ENCODE peak calls at places on chromosome X, in seven cellular contexts. One of them, this sample, is unnamed.
A peak's percentile ranks its signal among the peaks of the same experiment; 100 is the strongest.

GRCh38 chrX:103404225-103405008 is 28.1 kb downstream of the BEX3 start:
- DNase-seq in SK-N-SH: peak; percentile 62
- DNase-seq in H1: peak; percentile 29
- DNase-seq in HCT116: peak; percentile 59
- DNase-seq in GM12878: peak; percentile 33
- DNase-seq in K562: peak; percentile 61
- DNase-seq in HepG2: peak; percentile 60
- DNase-seq in this sample: peak; percentile 24

GRCh38 chrX:110665636-110666035 is 130.0 kb downstream of the CHRDL1 start:
- DNase-seq in GM12878: no peak
- DNase-seq in HepG2: peak; percentile 7
- DNase-seq in H1: no peak
- DNase-seq in HCT116: no peak
- DNase-seq in SK-N-SH: peak; percentile 20
- DNase-seq in K562: peak; percentile 26
- DNase-seq in this sample: peak; percentile 36

GRCh38 chrX:151633157-151633556 is 62.1 kb upstream of the PRRG3 start:
- DNase-seq in K562: peak; percentile 73
- DNase-seq in H1: no peak
- DNase-seq in HepG2: peak; percentile 6
- DNase-seq in HCT116: no peak
- DNase-seq in GM12878: no peak
- DNase-seq in SK-N-SH: no peak
- DNase-seq in this sample: no peak

GRCh38 chrX:13357925-13358324 is 38.1 kb upstream of the ATXN3L start:
- DNase-seq in HCT116: no peak
- DNase-seq in K562: no peak
- DNase-seq in SK-N-SH: no peak
- DNase-seq in GM12878: no peak
- DNase-seq in H1: no peak
- DNase-seq in HepG2: no peak
- DNase-seq in this sample: no peak

GRCh38 chrX:36577006-36577405 is 431.2 kb upstream of the FAM47C start:
- DNase-seq in K562: no peak
- DNase-seq in HepG2: no peak
- DNase-seq in HCT116: no peak
- DNase-seq in GM12878: no peak
- DNase-seq in H1: no peak
- DNase-seq in SK-N-SH: no peak
- DNase-seq in this sample: no peak

GRCh38 chrX:7606253-7606652 is 236.7 kb upstream of the VCX start:
- DNase-seq in HCT116: no peak
- DNase-seq in HepG2: no peak
- DNase-seq in GM12878: no peak
- DNase-seq in SK-N-SH: no peak
- DNase-seq in K562: no peak
- DNase-seq in H1: no peak
- DNase-seq in this sample: no peak

GRCh38 chrX:1093112-1093511 is 119.3 kb downstream of the CRLF2 start:
- DNase-seq in SK-N-SH: no peak
- DNase-seq in HCT116: no peak
- DNase-seq in K562: no peak
- DNase-seq in GM12878: no peak
- DNase-seq in HepG2: no peak
- DNase-seq in H1: no peak
- DNase-seq in this sample: no peak

GRCh38 chrX:14409341-14409740 is 120.0 kb upstream of the GLRA2 start:
- DNase-seq in SK-N-SH: no peak
- DNase-seq in HepG2: peak; percentile 40
- DNase-seq in K562: no peak
- DNase-seq in GM12878: no peak
- DNase-seq in H1: no peak
- DNase-seq in HCT116: no peak
- DNase-seq in this sample: no peak

GRCh38 chrX:57265126-57265525 is 21.4 kb upstream of the FAAH2 start:
- DNase-seq in SK-N-SH: no peak
- DNase-seq in HepG2: no peak
- DNase-seq in HCT116: no peak
- DNase-seq in H1: no peak
- DNase-seq in GM12878: no peak
- DNase-seq in K562: no peak
- DNase-seq in this sample: no peak

GRCh38 chrX:11724122-11725017 is 33.7 kb upstream of the MSL3 start:
- DNase-seq in SK-N-SH: peak; percentile 42
- DNase-seq in HCT116: peak; percentile 7
- DNase-seq in K562: peak; percentile 29
- DNase-seq in HepG2: peak; percentile 0
- DNase-seq in GM12878: no peak
- DNase-seq in H1: no peak
- DNase-seq in this sample: peak; percentile 8

GRCh38 chrX:106619797-106620196 is 8.0 kb downstream of the RADX start:
- DNase-seq in HCT116: no peak
- DNase-seq in HepG2: no peak
- DNase-seq in GM12878: no peak
- DNase-seq in K562: no peak
- DNase-seq in SK-N-SH: no peak
- DNase-seq in H1: no peak
- DNase-seq in this sample: no peak

GRCh38 chrX:104307341-104307740 is 52.6 kb upstream of the ESX1 start:
- DNase-seq in SK-N-SH: no peak
- DNase-seq in GM12878: no peak
- DNase-seq in K562: no peak
- DNase-seq in HCT116: no peak
- DNase-seq in HepG2: no peak
- DNase-seq in H1: no peak
- DNase-seq in this sample: no peak

GRCh38 chrX:75337525-75337924 is 63.6 kb downstream of the UPRT start:
- DNase-seq in GM12878: no peak
- DNase-seq in HCT116: no peak
- DNase-seq in HepG2: no peak
- DNase-seq in SK-N-SH: no peak
- DNase-seq in H1: no peak
- DNase-seq in K562: no peak
- DNase-seq in this sample: no peak

GRCh38 chrX:153924149-153924861 is 1.8 kb downstream of the ARHGAP4 start:
- DNase-seq in HepG2: peak; percentile 58
- DNase-seq in SK-N-SH: no peak
- DNase-seq in H1: no peak
- DNase-seq in GM12878: no peak
- DNase-seq in HCT116: no peak
- DNase-seq in K562: peak; percentile 41
- DNase-seq in this sample: peak; percentile 60

GRCh38 chrX:132652871-132653270 is 164.0 kb upstream of the MBNL3 start:
- DNase-seq in HCT116: no peak
- DNase-seq in HepG2: no peak
- DNase-seq in K562: no peak
- DNase-seq in SK-N-SH: no peak
- DNase-seq in H1: no peak
- DNase-seq in GM12878: no peak
- DNase-seq in this sample: no peak

GRCh38 chrX:152641996-152642395 is 4.3 kb downstream of the GABRQ start:
- DNase-seq in HCT116: no peak
- DNase-seq in SK-N-SH: peak; percentile 46
- DNase-seq in HepG2: no peak
- DNase-seq in K562: peak; percentile 34
- DNase-seq in H1: no peak
- DNase-seq in GM12878: no peak
- DNase-seq in this sample: peak; percentile 38

GRCh38 chrX:119916310-119916709 is 20.6 kb downstream of the AKAP14 start:
- DNase-seq in SK-N-SH: no peak
- DNase-seq in GM12878: no peak
- DNase-seq in HCT116: no peak
- DNase-seq in HepG2: no peak
- DNase-seq in H1: no peak
- DNase-seq in K562: no peak
- DNase-seq in this sample: no peak

GRCh38 chrX:10156199-10157031 is at the start of gene CLCN4:
- DNase-seq in HCT116: peak; percentile 10
- DNase-seq in SK-N-SH: peak; percentile 41
- DNase-seq in K562: no peak
- DNase-seq in GM12878: no peak
- DNase-seq in H1: no peak
- DNase-seq in HepG2: peak; percentile 67
- DNase-seq in this sample: peak; percentile 56

GRCh38 chrX:2824886-2825285 is 3.8 kb upstream of the GYG2 start:
- DNase-seq in GM12878: no peak
- DNase-seq in HepG2: no peak
- DNase-seq in SK-N-SH: no peak
- DNase-seq in H1: no peak
- DNase-seq in HCT116: no peak
- DNase-seq in K562: no peak
- DNase-seq in this sample: no peak

GRCh38 chrX:42770566-42770965 is 7.4 kb downstream of the PPP1R2C start:
- DNase-seq in HCT116: no peak
- DNase-seq in GM12878: no peak
- DNase-seq in K562: no peak
- DNase-seq in H1: no peak
- DNase-seq in HepG2: no peak
- DNase-seq in SK-N-SH: no peak
- DNase-seq in this sample: no peak

DNA sequence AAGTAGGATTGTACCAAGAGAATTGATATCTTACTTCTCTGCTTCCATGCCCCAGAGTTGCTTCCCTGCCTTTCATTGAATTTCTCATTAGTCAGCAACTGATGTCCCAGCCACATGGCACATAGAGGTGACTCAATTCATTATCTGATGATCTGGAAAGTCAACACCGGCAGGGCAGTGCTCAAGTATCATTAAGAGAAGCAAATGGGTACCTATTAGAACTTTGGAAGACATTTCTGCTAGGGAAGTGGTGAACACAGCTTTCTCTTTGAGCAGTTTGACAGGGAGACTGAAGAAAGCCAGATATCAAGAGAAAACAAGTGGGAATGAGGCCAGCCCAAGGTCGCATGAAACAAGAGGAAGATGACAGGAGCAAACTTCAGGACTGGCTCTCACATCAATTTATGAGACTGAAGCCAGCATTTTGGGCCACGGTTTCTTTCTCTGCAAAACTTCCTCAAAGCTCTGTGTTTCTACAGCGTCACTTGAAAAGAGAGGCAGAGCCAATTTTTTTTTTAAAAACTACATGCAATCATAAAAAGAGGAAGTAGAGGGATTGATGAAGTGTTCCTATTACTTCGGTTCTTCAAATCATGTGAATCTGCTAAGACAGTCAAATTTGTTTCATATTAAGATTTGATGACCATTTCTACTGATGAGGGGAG is 108.3 kb upstream of the RPS6KA3 start:
- DNase-seq in K562: peak; percentile 6
- DNase-seq in HCT116: no peak
- DNase-seq in SK-N-SH: no peak
- DNase-seq in HepG2: peak; percentile 59
- DNase-seq in H1: no peak
- DNase-seq in GM12878: no peak
- DNase-seq in this sample: no peak
- TF ChIP-seq JUND in K562: peak; percentile 47
- TF ChIP-seq JUND in HCT116: no peak
- TF ChIP-seq JUND in SK-N-SH: peak; percentile 41
- TF ChIP-seq JUND in HepG2: no peak
- TF ChIP-seq JUND in H1: no peak
- TF ChIP-seq JUND in GM12878: no peak
- TF ChIP-seq JUND in this sample: no peak

DNA sequence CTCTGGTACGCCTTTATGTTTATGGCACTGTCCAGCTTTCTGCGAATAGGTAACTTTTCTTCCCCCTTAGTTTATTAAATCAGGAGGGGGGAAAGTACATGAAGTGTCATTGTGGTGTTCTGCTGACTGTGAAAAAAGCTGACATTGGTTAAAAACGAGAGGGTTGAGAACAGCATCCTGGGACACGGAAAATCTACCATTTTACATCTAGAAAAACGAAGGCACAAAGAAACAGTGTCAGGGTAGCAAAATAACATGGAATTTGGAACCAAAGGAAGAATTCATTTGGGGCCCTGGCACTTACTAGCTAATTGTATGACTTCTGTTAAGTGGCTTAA is 1.2 kb upstream of the AMOT start:
- DNase-seq in GM12878: no peak
- DNase-seq in SK-N-SH: no peak
- DNase-seq in HCT116: no peak
- DNase-seq in H1: no peak
- DNase-seq in HepG2: no peak
- DNase-seq in K562: no peak
- DNase-seq in this sample: no peak
- TF ChIP-seq JUND in GM12878: no peak
- TF ChIP-seq JUND in SK-N-SH: no peak
- TF ChIP-seq JUND in HCT116: no peak
- TF ChIP-seq JUND in H1: no peak
- TF ChIP-seq JUND in HepG2: no peak
- TF ChIP-seq JUND in K562: no peak
- TF ChIP-seq JUND in this sample: no peak

GRCh38 chrX:50450324-50450723 is 20.3 kb downstream of the DGKK start:
- DNase-seq in HepG2: peak; percentile 46
- DNase-seq in SK-N-SH: no peak
- DNase-seq in H1: no peak
- DNase-seq in GM12878: no peak
- DNase-seq in HCT116: no peak
- DNase-seq in K562: no peak
- DNase-seq in this sample: no peak

GRCh38 chrX:50452782-50453181 is 17.8 kb downstream of the DGKK start:
- DNase-seq in HepG2: no peak
- DNase-seq in K562: no peak
- DNase-seq in GM12878: no peak
- DNase-seq in HCT116: no peak
- DNase-seq in SK-N-SH: no peak
- DNase-seq in H1: no peak
- DNase-seq in this sample: no peak

GRCh38 chrX:50442426-50443116 is 28.1 kb downstream of the DGKK start:
- DNase-seq in SK-N-SH: no peak
- DNase-seq in HCT116: no peak
- DNase-seq in H1: no peak
- DNase-seq in K562: no peak
- DNase-seq in HepG2: no peak
- DNase-seq in GM12878: no peak
- DNase-seq in this sample: no peak

GRCh38 chrX:50447535-50447934 is 23.1 kb downstream of the DGKK start:
- DNase-seq in HepG2: peak; percentile 47
- DNase-seq in SK-N-SH: no peak
- DNase-seq in K562: no peak
- DNase-seq in GM12878: no peak
- DNase-seq in H1: no peak
- DNase-seq in HCT116: no peak
- DNase-seq in this sample: no peak

GRCh38 chrX:50448565-50448964 is 22.1 kb downstream of the DGKK start:
- DNase-seq in H1: no peak
- DNase-seq in K562: peak; percentile 20
- DNase-seq in GM12878: no peak
- DNase-seq in HepG2: peak; percentile 62
- DNase-seq in HCT116: peak; percentile 69
- DNase-seq in SK-N-SH: no peak
- DNase-seq in this sample: no peak
- TF ChIP-seq JUND in H1: no peak
- TF ChIP-seq JUND in K562: peak; percentile 79
- TF ChIP-seq JUND in GM12878: no peak
- TF ChIP-seq JUND in HepG2: no peak
- TF ChIP-seq JUND in HCT116: peak; percentile 62
- TF ChIP-seq JUND in SK-N-SH: no peak
- TF ChIP-seq JUND in this sample: no peak

GRCh38 chrX:50458483-50458882 is 12.1 kb downstream of the DGKK start:
- DNase-seq in HepG2: no peak
- DNase-seq in HCT116: no peak
- DNase-seq in H1: no peak
- DNase-seq in GM12878: no peak
- DNase-seq in SK-N-SH: no peak
- DNase-seq in K562: no peak
- DNase-seq in this sample: no peak

GRCh38 chrX:50459615-50460014 is 11.0 kb downstream of the DGKK start:
- DNase-seq in H1: no peak
- DNase-seq in HCT116: no peak
- DNase-seq in SK-N-SH: no peak
- DNase-seq in HepG2: no peak
- DNase-seq in GM12878: no peak
- DNase-seq in K562: no peak
- DNase-seq in this sample: no peak

GRCh38 chrX:50456712-50457484 is 13.7 kb downstream of the DGKK start:
- DNase-seq in HCT116: no peak
- DNase-seq in SK-N-SH: no peak
- DNase-seq in GM12878: no peak
- DNase-seq in HepG2: no peak
- DNase-seq in K562: no peak
- DNase-seq in H1: no peak
- DNase-seq in this sample: no peak
- TF ChIP-seq JUND in HCT116: no peak
- TF ChIP-seq JUND in SK-N-SH: no peak
- TF ChIP-seq JUND in GM12878: no peak
- TF ChIP-seq JUND in HepG2: no peak
- TF ChIP-seq JUND in K562: peak; percentile 12
- TF ChIP-seq JUND in H1: no peak
- TF ChIP-seq JUND in this sample: no peak